ENCODE peak calls at places on chromosomes 7 and 10, in seven cellular contexts. One of them, this sample, is unnamed.

GRCh38 chr7:1197997-1198632 is 34.6 kb upstream of the UNCX start:
- DNase-seq in ELR: peak; percentile 92
- DNase-seq in stimulated activated CD4-positive, alpha-beta T cell treated with anti-CD3 and anti-CD28 coated beads, Interleukin-4, amount 100 ng/mL, for 1 hour: no peak
- DNase-seq in SW 1271: peak; percentile 27
- DNase-seq in mucosa of descending colon: no peak
- DNase-seq in AG04450: peak; percentile 79
- DNase-seq in GM06990: no peak
- DNase-seq in this sample: no peak

GRCh38 chr7:25770670-25771069 is 381.3 kb upstream of the NFE2L3 start:
- DNase-seq in ELR: no peak
- DNase-seq in stimulated activated CD4-positive, alpha-beta T cell treated with anti-CD3 and anti-CD28 coated beads, Interleukin-4, amount 100 ng/mL, for 1 hour: no peak
- DNase-seq in SW 1271: no peak
- DNase-seq in mucosa of descending colon: no peak
- DNase-seq in AG04450: no peak
- DNase-seq in GM06990: no peak
- DNase-seq in this sample: no peak

GRCh38 chr10:102599565-102600327 is 44.5 kb upstream of the TRIM8 start:
- DNase-seq in ELR: peak; percentile 34
- DNase-seq in stimulated activated CD4-positive, alpha-beta T cell treated with anti-CD3 and anti-CD28 coated beads, Interleukin-4, amount 100 ng/mL, for 1 hour: no peak
- DNase-seq in SW 1271: no peak
- DNase-seq in mucosa of descending colon: no peak
- DNase-seq in AG04450: no peak
- DNase-seq in GM06990: no peak
- DNase-seq in this sample: peak; percentile 94

GRCh38 chr7:42745357-42746022 is 166.4 kb downstream of the C7orf25 start:
- DNase-seq in ELR: peak; percentile 61
- DNase-seq in stimulated activated CD4-positive, alpha-beta T cell treated with anti-CD3 and anti-CD28 coated beads, Interleukin-4, amount 100 ng/mL, for 1 hour: peak; percentile 39
- DNase-seq in SW 1271: no peak
- DNase-seq in mucosa of descending colon: peak; percentile 51
- DNase-seq in AG04450: no peak
- DNase-seq in GM06990: no peak
- DNase-seq in this sample: no peak

GRCh38 chr10:26157734-26158133 is 58.8 kb upstream of the GAD2 start:
- DNase-seq in ELR: no peak
- DNase-seq in stimulated activated CD4-positive, alpha-beta T cell treated with anti-CD3 and anti-CD28 coated beads, Interleukin-4, amount 100 ng/mL, for 1 hour: no peak
- DNase-seq in SW 1271: no peak
- DNase-seq in mucosa of descending colon: no peak
- DNase-seq in AG04450: no peak
- DNase-seq in GM06990: no peak
- DNase-seq in this sample: no peak

GRCh38 chr10:76779163-76779820 is 858.3 kb downstream of the KCNMA1 start:
- DNase-seq in ELR: peak; percentile 30
- DNase-seq in stimulated activated CD4-positive, alpha-beta T cell treated with anti-CD3 and anti-CD28 coated beads, Interleukin-4, amount 100 ng/mL, for 1 hour: no peak
- DNase-seq in SW 1271: no peak
- DNase-seq in mucosa of descending colon: no peak
- DNase-seq in AG04450: no peak
- DNase-seq in GM06990: no peak
- DNase-seq in this sample: no peak

GRCh38 chr10:119025336-119025735 is 4.2 kb upstream of the NANOS1 start:
- DNase-seq in ELR: peak; percentile 86
- DNase-seq in stimulated activated CD4-positive, alpha-beta T cell treated with anti-CD3 and anti-CD28 coated beads, Interleukin-4, amount 100 ng/mL, for 1 hour: no peak
- DNase-seq in SW 1271: no peak
- DNase-seq in mucosa of descending colon: no peak
- DNase-seq in AG04450: no peak
- DNase-seq in GM06990: no peak
- DNase-seq in this sample: no peak

GRCh38 chr7:135263321-135263970 is 29.8 kb downstream of the STRA8 start:
- DNase-seq in ELR: no peak
- DNase-seq in stimulated activated CD4-positive, alpha-beta T cell treated with anti-CD3 and anti-CD28 coated beads, Interleukin-4, amount 100 ng/mL, for 1 hour: no peak
- DNase-seq in SW 1271: no peak
- DNase-seq in mucosa of descending colon: no peak
- DNase-seq in AG04450: no peak
- DNase-seq in GM06990: no peak
- DNase-seq in this sample: no peak

GRCh38 chr10:52883996-52884871 is 111.7 kb upstream of the MBL2 start:
- DNase-seq in ELR: peak; percentile 63
- DNase-seq in stimulated activated CD4-positive, alpha-beta T cell treated with anti-CD3 and anti-CD28 coated beads, Interleukin-4, amount 100 ng/mL, for 1 hour: no peak
- DNase-seq in SW 1271: peak; percentile 55
- DNase-seq in mucosa of descending colon: peak; percentile 21
- DNase-seq in AG04450: peak; percentile 39
- DNase-seq in GM06990: peak; percentile 19
- DNase-seq in this sample: peak; percentile 17

GRCh38 chr10:49023071-49023470 is 83.4 kb upstream of the LRRC18 start:
- DNase-seq in ELR: no peak
- DNase-seq in stimulated activated CD4-positive, alpha-beta T cell treated with anti-CD3 and anti-CD28 coated beads, Interleukin-4, amount 100 ng/mL, for 1 hour: no peak
- DNase-seq in SW 1271: no peak
- DNase-seq in mucosa of descending colon: no peak
- DNase-seq in AG04450: no peak
- DNase-seq in GM06990: no peak
- DNase-seq in this sample: no peak

GRCh38 chr7:24980695-24981543 is 941 bp upstream of the OSBPL3 start:
- DNase-seq in ELR: peak; percentile 55
- DNase-seq in stimulated activated CD4-positive, alpha-beta T cell treated with anti-CD3 and anti-CD28 coated beads, Interleukin-4, amount 100 ng/mL, for 1 hour: no peak
- DNase-seq in SW 1271: no peak
- DNase-seq in mucosa of descending colon: peak; percentile 45
- DNase-seq in AG04450: no peak
- DNase-seq in GM06990: no peak
- DNase-seq in this sample: no peak

GRCh38 chr7:143499246-143499645 is 21.6 kb downstream of the TAS2R41 start:
- DNase-seq in ELR: no peak
- DNase-seq in stimulated activated CD4-positive, alpha-beta T cell treated with anti-CD3 and anti-CD28 coated beads, Interleukin-4, amount 100 ng/mL, for 1 hour: no peak
- DNase-seq in SW 1271: no peak
- DNase-seq in mucosa of descending colon: peak; percentile 51
- DNase-seq in AG04450: no peak
- DNase-seq in GM06990: no peak
- DNase-seq in this sample: peak; percentile 98

GRCh38 chr10:105577865-105578607 is 936.9 kb downstream of the SORCS3 start:
- DNase-seq in ELR: no peak
- DNase-seq in stimulated activated CD4-positive, alpha-beta T cell treated with anti-CD3 and anti-CD28 coated beads, Interleukin-4, amount 100 ng/mL, for 1 hour: no peak
- DNase-seq in SW 1271: no peak
- DNase-seq in mucosa of descending colon: no peak
- DNase-seq in AG04450: no peak
- DNase-seq in GM06990: no peak
- DNase-seq in this sample: no peak

GRCh38 chr7:139588632-139589031 is 65.1 kb downstream of the CLEC2L start:
- DNase-seq in ELR: no peak
- DNase-seq in stimulated activated CD4-positive, alpha-beta T cell treated with anti-CD3 and anti-CD28 coated beads, Interleukin-4, amount 100 ng/mL, for 1 hour: no peak
- DNase-seq in SW 1271: no peak
- DNase-seq in mucosa of descending colon: peak; percentile 5
- DNase-seq in AG04450: peak; percentile 72
- DNase-seq in GM06990: no peak
- DNase-seq in this sample: no peak

GRCh38 chr10:53233759-53234158 is 461.2 kb upstream of the MBL2 start:
- DNase-seq in ELR: no peak
- DNase-seq in stimulated activated CD4-positive, alpha-beta T cell treated with anti-CD3 and anti-CD28 coated beads, Interleukin-4, amount 100 ng/mL, for 1 hour: no peak
- DNase-seq in SW 1271: no peak
- DNase-seq in mucosa of descending colon: no peak
- DNase-seq in AG04450: no peak
- DNase-seq in GM06990: no peak
- DNase-seq in this sample: no peak

GRCh38 chr10:110547139-110547761 is 20.2 kb upstream of the SMC3 start:
- DNase-seq in ELR: peak; percentile 86
- DNase-seq in stimulated activated CD4-positive, alpha-beta T cell treated with anti-CD3 and anti-CD28 coated beads, Interleukin-4, amount 100 ng/mL, for 1 hour: no peak
- DNase-seq in SW 1271: peak; percentile 66
- DNase-seq in mucosa of descending colon: no peak
- DNase-seq in AG04450: no peak
- DNase-seq in GM06990: no peak
- DNase-seq in this sample: no peak

GRCh38 chr10:60818134-60818770 is 40.0 kb downstream of the CDK1 start:
- DNase-seq in ELR: peak; percentile 48
- DNase-seq in stimulated activated CD4-positive, alpha-beta T cell treated with anti-CD3 and anti-CD28 coated beads, Interleukin-4, amount 100 ng/mL, for 1 hour: no peak
- DNase-seq in SW 1271: no peak
- DNase-seq in mucosa of descending colon: peak; percentile 28
- DNase-seq in AG04450: no peak
- DNase-seq in GM06990: no peak
- DNase-seq in this sample: no peak

GRCh38 chr10:12198156-12198555 is 2.2 kb downstream of the CDC123 start:
- DNase-seq in ELR: no peak
- DNase-seq in stimulated activated CD4-positive, alpha-beta T cell treated with anti-CD3 and anti-CD28 coated beads, Interleukin-4, amount 100 ng/mL, for 1 hour: no peak
- DNase-seq in SW 1271: no peak
- DNase-seq in mucosa of descending colon: no peak
- DNase-seq in AG04450: no peak
- DNase-seq in GM06990: no peak
- DNase-seq in this sample: no peak

GRCh38 chr10:29585488-29585976 is 49.2 kb downstream of the SVIL start:
- DNase-seq in ELR: peak; percentile 44
- DNase-seq in stimulated activated CD4-positive, alpha-beta T cell treated with anti-CD3 and anti-CD28 coated beads, Interleukin-4, amount 100 ng/mL, for 1 hour: no peak
- DNase-seq in SW 1271: no peak
- DNase-seq in mucosa of descending colon: no peak
- DNase-seq in AG04450: no peak
- DNase-seq in GM06990: no peak
- DNase-seq in this sample: no peak

GRCh38 chr7:135317676-135318326 is 84.2 kb downstream of the STRA8 start:
- DNase-seq in ELR: no peak
- DNase-seq in stimulated activated CD4-positive, alpha-beta T cell treated with anti-CD3 and anti-CD28 coated beads, Interleukin-4, amount 100 ng/mL, for 1 hour: no peak
- DNase-seq in SW 1271: no peak
- DNase-seq in mucosa of descending colon: peak; percentile 68
- DNase-seq in AG04450: no peak
- DNase-seq in GM06990: no peak
- DNase-seq in this sample: no peak

GRCh38 chr7:100466830-100467605 is 3.0 kb upstream of the SPACDR start:
- DNase-seq in ELR: no peak
- DNase-seq in stimulated activated CD4-positive, alpha-beta T cell treated with anti-CD3 and anti-CD28 coated beads, Interleukin-4, amount 100 ng/mL, for 1 hour: no peak
- DNase-seq in SW 1271: no peak
- DNase-seq in mucosa of descending colon: no peak
- DNase-seq in AG04450: no peak
- DNase-seq in GM06990: no peak
- DNase-seq in this sample: no peak

GRCh38 chr10:119030421-119031250 is 1.1 kb downstream of the NANOS1 start:
- DNase-seq in ELR: peak; percentile 71
- DNase-seq in stimulated activated CD4-positive, alpha-beta T cell treated with anti-CD3 and anti-CD28 coated beads, Interleukin-4, amount 100 ng/mL, for 1 hour: peak; percentile 51
- DNase-seq in SW 1271: peak; percentile 29
- DNase-seq in mucosa of descending colon: peak; percentile 63
- DNase-seq in AG04450: no peak
- DNase-seq in GM06990: peak; percentile 82
- DNase-seq in this sample: no peak

GRCh38 chr7:5692112-5692844 is 89.2 kb downstream of the RNF216 start:
- DNase-seq in ELR: peak; percentile 98
- DNase-seq in stimulated activated CD4-positive, alpha-beta T cell treated with anti-CD3 and anti-CD28 coated beads, Interleukin-4, amount 100 ng/mL, for 1 hour: no peak
- DNase-seq in SW 1271: peak; percentile 71
- DNase-seq in mucosa of descending colon: peak; percentile 47
- DNase-seq in AG04450: peak; percentile 96
- DNase-seq in GM06990: no peak
- DNase-seq in this sample: peak; percentile 53

GRCh38 chr10:77784856-77785255 is 141.7 kb downstream of the DLG5 start:
- DNase-seq in ELR: peak; percentile 83
- DNase-seq in stimulated activated CD4-positive, alpha-beta T cell treated with anti-CD3 and anti-CD28 coated beads, Interleukin-4, amount 100 ng/mL, for 1 hour: no peak
- DNase-seq in SW 1271: no peak
- DNase-seq in mucosa of descending colon: no peak
- DNase-seq in AG04450: peak; percentile 75
- DNase-seq in GM06990: no peak
- DNase-seq in this sample: no peak

This sample was measured in pulmonary artery endothelial cell.